ENCODE peak calls at places on chromosomes 7 and 10, in ten cellular contexts. J, N, C, V, Z, A, D, K, B and G are unnamed samples.

GRCh38 chr10:26879744-26880143 is 19.0 kb upstream of the ABI1 start:
- DNase-seq in B (no peak), C (no peak), V (no peak), A (no peak), D (no peak), J (peak), K (peak), Z (no peak), N (no peak), G (peak)

GRCh38 chr7:64557601-64558322 is 5.1 kb downstream of the ZNF680 start:
- DNase-seq in J (no peak), K (no peak), A (no peak), D (no peak), Z (no peak), C (no peak), N (no peak), B (no peak), V (no peak), G (no peak)

GRCh38 chr10:22600516-22600915 is 113.9 kb downstream of the PIP4K2A start:
- DNase-seq in D (no peak), B (no peak), A (no peak), Z (no peak), K (no peak), C (no peak), N (no peak), V (no peak), J (no peak), G (no peak)

GRCh38 chr7:112529486-112529885 is 48.7 kb downstream of the LSMEM1 start:
- DNase-seq in V (no peak), K (peak), Z (no peak), J (no peak), N (no peak), C (no peak), D (no peak), A (no peak), B (no peak), G (no peak)

GRCh38 chr7:158549176-158549833 is 38.3 kb downstream of the PTPRN2 start:
- DNase-seq in V (no peak), N (no peak), D (no peak), Z (no peak), C (no peak), A (no peak), K (no peak), B (no peak), J (no peak), G (peak)

GRCh38 chr10:50362547-50363125 is 111.3 kb upstream of the ASAH2 start:
- DNase-seq in B (peak), D (no peak), J (no peak), C (no peak), V (no peak), A (no peak), K (peak), N (no peak), Z (peak), G (no peak)

GRCh38 chr7:37690206-37690605 is 6.6 kb downstream of the GPR141 start:
- DNase-seq in A (no peak), J (no peak), N (no peak), C (no peak), V (no peak), K (no peak), Z (no peak), B (no peak), D (no peak), G (no peak)

GRCh38 chr10:127886371-127887051 is 6.2 kb downstream of the CLRN3 start:
- DNase-seq in A (no peak), J (no peak), K (no peak), V (no peak), C (peak), D (no peak), Z (no peak), N (no peak), B (no peak), G (no peak)

GRCh38 chr10:68647928-68648327 is 73.1 kb upstream of the CCAR1 start:
- DNase-seq in Z (no peak), J (peak), A (peak), K (peak), C (peak), D (peak), B (peak), V (no peak), N (peak), G (no peak)

GRCh38 chr7:76356823-76357222 is 2.0 kb downstream of the YWHAG start:
- DNase-seq in D (no peak), V (no peak), A (no peak), C (peak), B (peak), N (no peak), J (no peak), Z (no peak), K (peak), G (no peak)

GRCh38 chr7:2972531-2973161 is 71.0 kb downstream of the CARD11 start:
- DNase-seq in A (no peak), J (no peak), D (no peak), K (no peak), Z (no peak), B (no peak), N (no peak), V (no peak), C (no peak), G (no peak)

GRCh38 chr10:97197030-97197500 is 11.3 kb upstream of the SLIT1 start:
- DNase-seq in N (no peak), C (no peak), A (no peak), J (no peak), B (no peak), V (peak), K (peak), D (no peak), Z (no peak), G (no peak)

GRCh38 chr7:96832107-96832506 is 122.5 kb upstream of the SEM1 start:
- DNase-seq in A (no peak), C (no peak), V (no peak), Z (no peak), J (no peak), K (no peak), B (no peak), D (no peak), N (no peak), G (no peak)

GRCh38 chr10:43315096-43315495 is 48.2 kb upstream of the RASGEF1A start:
- DNase-seq in N (no peak), K (no peak), V (no peak), D (no peak), J (no peak), A (no peak), C (no peak), Z (no peak), B (no peak), G (no peak)

GRCh38 chr7:29622335-29623265 is 59.0 kb downstream of the PRR15 start:
- DNase-seq in V (no peak), B (peak), C (peak), K (peak), D (peak), J (peak), N (peak), Z (no peak), A (peak), G (no peak)

GRCh38 chr7:133705596-133705995 is 421.5 kb upstream of the LRGUK start:
- DNase-seq in N (peak), J (peak), B (peak), Z (no peak), V (no peak), C (no peak), K (peak), A (no peak), D (peak), G (no peak)

GRCh38 chr7:146864644-146865043 is 748.0 kb downstream of the CNTNAP2 start:
- DNase-seq in N (no peak), D (no peak), V (no peak), Z (no peak), C (no peak), J (no peak), B (no peak), K (no peak), A (no peak), G (no peak)

GRCh38 chr7:109950821-109951601 is 1139.9 kb upstream of the LRRN3 start:
- DNase-seq in Z (no peak), J (no peak), A (no peak), K (no peak), D (no peak), C (no peak), V (no peak), B (no peak), N (peak), G (no peak)

GRCh38 chr10:128375171-128375570 is 248.9 kb upstream of the MKI67 start:
- DNase-seq in A (no peak), B (no peak), V (no peak), D (no peak), J (no peak), K (no peak), C (peak), Z (no peak), N (no peak), G (no peak)

GRCh38 chr10:43317422-43317821 is 50.6 kb upstream of the RASGEF1A start:
- DNase-seq in K (no peak), D (no peak), Z (no peak), J (no peak), A (no peak), V (no peak), B (no peak), N (no peak), C (no peak), G (no peak)

GRCh38 chr7:104272767-104273384 is 55.5 kb upstream of the LHFPL3 start:
- DNase-seq in B (peak), Z (peak), A (peak), V (peak), N (no peak), J (no peak), K (peak), C (peak), D (peak), G (peak)

GRCh38 chr10:8439040-8439439 is 384.6 kb downstream of the GATA3 start:
- DNase-seq in K (no peak), B (no peak), D (no peak), Z (no peak), C (no peak), J (no peak), N (no peak), A (no peak), V (no peak), G (no peak)

GRCh38 chr7:2493205-2493604 is 17.0 kb upstream of the GRIFIN start:
- DNase-seq in A (no peak), K (no peak), D (no peak), N (no peak), C (no peak), V (no peak), J (no peak), Z (no peak), B (peak), G (no peak)

GRCh38 chr7:43303740-43304241 is 191.3 kb downstream of the HECW1 start:
- DNase-seq in N (no peak), K (peak), A (no peak), V (no peak), D (peak), C (no peak), J (no peak), B (peak), Z (no peak), G (no peak)

GRCh38 chr10:104486803-104487202 is 133.2 kb downstream of the CFAP58 start:
- DNase-seq in B (no peak), A (no peak), N (no peak), C (no peak), Z (no peak), D (no peak), J (no peak), K (no peak), V (no peak), G (no peak)

GRCh38 chr10:28492556-28492955 is 40.4 kb upstream of the WAC start:
- DNase-seq in B (no peak), K (no peak), Z (no peak), D (no peak), N (no peak), A (no peak), V (no peak), J (no peak), C (no peak), G (no peak)

GRCh38 chr7:92685146-92686042 is 95.2 kb upstream of the FAM133B start:
- DNase-seq in C (no peak), Z (no peak), J (no peak), B (no peak), N (no peak), K (no peak), A (no peak), D (no peak), V (no peak), G (no peak)

GRCh38 chr7:31432166-31432565 is 81.7 kb upstream of the ITPRID1 start:
- DNase-seq in Z (no peak), C (no peak), B (no peak), A (no peak), D (no peak), J (no peak), N (no peak), K (peak), V (no peak), G (no peak)

GRCh38 chr10:127243490-127244272 is 47.3 kb upstream of the INSYN2A start:
- DNase-seq in B (peak), J (peak), Z (no peak), D (peak), K (peak), V (no peak), A (no peak), N (no peak), C (peak), G (peak)

GRCh38 chr10:2358586-2358985 is 621.3 kb upstream of the ADARB2 start:
- DNase-seq in J (no peak), B (no peak), K (no peak), Z (no peak), D (no peak), C (no peak), N (no peak), V (no peak), A (no peak), G (no peak)

GRCh38 chr10:89466599-89467035 is 52.2 kb downstream of the IFIT5 start:
- DNase-seq in J (no peak), A (no peak), Z (peak), V (no peak), C (peak), K (peak), B (peak), N (peak), D (peak), G (no peak)

GRCh38 chr10:103752680-103753248 is 102.6 kb downstream of the SH3PXD2A start:
- DNase-seq in B (no peak), Z (no peak), J (no peak), V (no peak), K (no peak), C (no peak), A (no peak), N (no peak), D (no peak), G (no peak)

GRCh38 chr7:80225361-80225760 is 90.7 kb downstream of the GNAI1 start:
- DNase-seq in Z (no peak), V (no peak), K (no peak), A (no peak), B (no peak), C (no peak), D (peak), J (no peak), N (no peak), G (no peak)

GRCh38 chr10:121415017-121415416 is 183.2 kb downstream of the FGFR2 start:
- DNase-seq in J (no peak), V (no peak), D (no peak), B (no peak), K (no peak), Z (no peak), C (no peak), A (no peak), N (no peak), G (no peak)

DNA sequence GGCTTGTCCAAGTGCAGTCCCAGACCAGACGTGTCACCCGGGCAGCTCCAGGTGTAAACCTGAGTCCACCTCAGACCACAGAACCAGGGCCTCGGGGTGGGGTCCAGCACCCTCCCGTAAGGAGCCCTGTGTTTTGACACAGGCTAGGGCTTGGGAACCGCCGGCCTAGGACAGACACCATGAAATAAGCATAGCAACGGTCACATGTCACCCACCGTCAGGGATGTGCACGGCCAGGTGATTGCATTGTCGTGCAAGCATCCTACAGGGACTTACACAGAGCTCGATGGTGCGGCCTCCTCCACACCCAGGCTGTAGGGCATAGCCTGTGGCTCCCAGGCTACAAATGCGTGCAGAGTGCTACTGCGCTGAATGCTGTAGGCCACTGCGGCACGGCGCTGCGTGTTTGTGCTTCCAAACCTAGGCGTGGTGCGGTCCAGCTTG is 10.6 kb downstream of the ZFAND2A start:
- DNase-seq in N (no peak), Z (no peak), V (no peak), C (no peak), A (no peak), D (no peak), K (no peak), B (no peak), J (no peak), G (no peak)
- TF ChIP-seq CTCF in N (no peak), Z (no peak), V (no peak), C (no peak), A (no peak), D (no peak), K (no peak), B (no peak), J (no peak), G (no peak)

GRCh38 chr10:10235003-10235402 is 782.7 kb upstream of the CELF2 start:
- DNase-seq in A (no peak), C (no peak), Z (no peak), K (peak), J (no peak), D (no peak), B (no peak), V (no peak), N (no peak), G (no peak)

GRCh38 chr10:10233256-10233655 is 784.4 kb upstream of the CELF2 start:
- DNase-seq in Z (no peak), B (no peak), V (no peak), D (no peak), J (no peak), A (no peak), C (no peak), N (no peak), K (peak), G (no peak)
- TF ChIP-seq CTCF in Z (no peak), B (no peak), V (no peak), D (no peak), J (no peak), A (no peak), C (no peak), N (no peak), K (no peak), G (no peak)

GRCh38 chr7:50978633-50979215 is 196.0 kb upstream of the GRB10 start:
- DNase-seq in N (no peak), B (no peak), J (peak), Z (no peak), V (no peak), A (no peak), C (no peak), D (peak), K (no peak), G (no peak)
- TF ChIP-seq CTCF in N (no peak), B (no peak), J (no peak), Z (no peak), V (no peak), A (no peak), C (no peak), D (peak), K (no peak), G (no peak)

GRCh38 chr10:102713814-102714620 is at the start of gene ARL3:
- DNase-seq in V (peak), K (peak), B (peak), A (peak), Z (peak), J (peak), N (peak), C (peak), D (peak), G (peak)
- TF ChIP-seq CTCF in V (peak), K (no peak), B (peak), A (peak), Z (no peak), J (no peak), N (peak), C (peak), D (peak), G (peak)

GRCh38 chr10:125977206-125977605 is 80.8 kb downstream of the FANK1 start:
- DNase-seq in J (no peak), N (no peak), B (no peak), C (no peak), V (no peak), A (no peak), Z (no peak), K (no peak), D (no peak), G (no peak)
- TF ChIP-seq CTCF in J (no peak), N (no peak), B (no peak), C (no peak), V (no peak), A (no peak), Z (no peak), K (peak), D (peak), G (no peak)